ENCODE peak calls at places on chromosomes 1 and 21, in five cellular contexts. One of them, this sample, is unnamed.

GRCh38 chr1:160260436-160261382 is 1.6 kb downstream of the DCAF8 start:
- DNase-seq in mucosa of descending colon: no peak
- DNase-seq in right atrium auricular region: no peak
- DNase-seq in tibial nerve: no peak
- DNase-seq in cardiac muscle cell: peak; percentile 39
- DNase-seq in this sample: no peak

GRCh38 chr1:21337459-21337930 is 47.2 kb upstream of the ECE1 start:
- DNase-seq in cardiac muscle cell: no peak
- DNase-seq in mucosa of descending colon: no peak
- DNase-seq in right atrium auricular region: no peak
- DNase-seq in tibial nerve: no peak
- DNase-seq in this sample: no peak

GRCh38 chr1:203381151-203381751 is 30.3 kb upstream of the FMOD start:
- DNase-seq in cardiac muscle cell: no peak
- DNase-seq in tibial nerve: no peak
- DNase-seq in mucosa of descending colon: no peak
- DNase-seq in right atrium auricular region: no peak
- DNase-seq in this sample: no peak

GRCh38 chr1:112267929-112268328 is 128.1 kb upstream of the CTTNBP2NL start:
- DNase-seq in right atrium auricular region: no peak
- DNase-seq in tibial nerve: no peak
- DNase-seq in mucosa of descending colon: no peak
- DNase-seq in cardiac muscle cell: no peak
- DNase-seq in this sample: peak; percentile 28

GRCh38 chr1:2198571-2198970 is 4.0 kb upstream of the FAAP20 start:
- DNase-seq in right atrium auricular region: no peak
- DNase-seq in cardiac muscle cell: no peak
- DNase-seq in mucosa of descending colon: peak; percentile 85
- DNase-seq in tibial nerve: no peak
- DNase-seq in this sample: peak; percentile 83

GRCh38 chr1:223153177-223154119 is 10.4 kb upstream of the TLR5 start:
- DNase-seq in tibial nerve: no peak
- DNase-seq in mucosa of descending colon: no peak
- DNase-seq in cardiac muscle cell: peak; percentile 49
- DNase-seq in right atrium auricular region: no peak
- DNase-seq in this sample: no peak

GRCh38 chr1:14599787-14600186 is 1.3 kb downstream of the KAZN start:
- DNase-seq in right atrium auricular region: no peak
- DNase-seq in mucosa of descending colon: no peak
- DNase-seq in tibial nerve: no peak
- DNase-seq in cardiac muscle cell: no peak
- DNase-seq in this sample: no peak

GRCh38 chr1:161092621-161093028 is 3.3 kb upstream of the NECTIN4 start:
- DNase-seq in mucosa of descending colon: no peak
- DNase-seq in tibial nerve: no peak
- DNase-seq in right atrium auricular region: no peak
- DNase-seq in cardiac muscle cell: no peak
- DNase-seq in this sample: no peak

GRCh38 chr1:54407957-54408700 is 1.9 kb upstream of the SSBP3 start:
- DNase-seq in mucosa of descending colon: no peak
- DNase-seq in right atrium auricular region: no peak
- DNase-seq in tibial nerve: no peak
- DNase-seq in cardiac muscle cell: no peak
- DNase-seq in this sample: peak; percentile 57

GRCh38 chr1:193592325-193592724 is 405.9 kb upstream of the B3GALT2 start:
- DNase-seq in tibial nerve: no peak
- DNase-seq in mucosa of descending colon: no peak
- DNase-seq in cardiac muscle cell: no peak
- DNase-seq in right atrium auricular region: no peak
- DNase-seq in this sample: no peak

GRCh38 chr1:225824522-225824921 is 14.6 kb downstream of the EPHX1 start:
- DNase-seq in tibial nerve: no peak
- DNase-seq in right atrium auricular region: no peak
- DNase-seq in mucosa of descending colon: no peak
- DNase-seq in cardiac muscle cell: no peak
- DNase-seq in this sample: peak; percentile 46

GRCh38 chr1:155060736-155061135 is 2.8 kb upstream of the EFNA4 start:
- DNase-seq in mucosa of descending colon: no peak
- DNase-seq in right atrium auricular region: no peak
- DNase-seq in cardiac muscle cell: no peak
- DNase-seq in tibial nerve: no peak
- DNase-seq in this sample: no peak

GRCh38 chr1:15703562-15703961 is 19.4 kb downstream of the PLEKHM2 start:
- DNase-seq in right atrium auricular region: peak; percentile 86
- DNase-seq in cardiac muscle cell: peak; percentile 55
- DNase-seq in tibial nerve: peak; percentile 60
- DNase-seq in mucosa of descending colon: peak; percentile 70
- DNase-seq in this sample: peak; percentile 63

GRCh38 chr1:40825430-40825778 is 36.8 kb downstream of the CITED4 start:
- DNase-seq in tibial nerve: no peak
- DNase-seq in right atrium auricular region: no peak
- DNase-seq in mucosa of descending colon: no peak
- DNase-seq in cardiac muscle cell: no peak
- DNase-seq in this sample: no peak

GRCh38 chr1:209565759-209566678 is 17.5 kb upstream of the CAMK1G start:
- DNase-seq in tibial nerve: peak; percentile 71
- DNase-seq in mucosa of descending colon: peak; percentile 58
- DNase-seq in right atrium auricular region: peak; percentile 82
- DNase-seq in cardiac muscle cell: peak; percentile 94
- DNase-seq in this sample: peak; percentile 87

GRCh38 chr1:182957902-182958395 is 5.0 kb upstream of the SHCBP1L start:
- DNase-seq in mucosa of descending colon: no peak
- DNase-seq in tibial nerve: no peak
- DNase-seq in cardiac muscle cell: no peak
- DNase-seq in right atrium auricular region: no peak
- DNase-seq in this sample: no peak

GRCh38 chr1:167305059-167305704 is 84.5 kb downstream of the POU2F1 start:
- DNase-seq in tibial nerve: no peak
- DNase-seq in mucosa of descending colon: peak; percentile 29
- DNase-seq in right atrium auricular region: no peak
- DNase-seq in cardiac muscle cell: no peak
- DNase-seq in this sample: no peak

GRCh38 chr1:170461362-170461761 is 70.6 kb upstream of the GORAB start:
- DNase-seq in mucosa of descending colon: no peak
- DNase-seq in cardiac muscle cell: no peak
- DNase-seq in tibial nerve: no peak
- DNase-seq in right atrium auricular region: no peak
- DNase-seq in this sample: no peak

GRCh38 chr1:228307218-228308023 is 99.2 kb downstream of the TRIM11 start:
- DNase-seq in cardiac muscle cell: no peak
- DNase-seq in tibial nerve: no peak
- DNase-seq in right atrium auricular region: peak; percentile 48
- DNase-seq in mucosa of descending colon: no peak
- DNase-seq in this sample: peak; percentile 8

GRCh38 chr1:229199261-229199850 is 71.6 kb upstream of the RAB4A start:
- DNase-seq in cardiac muscle cell: no peak
- DNase-seq in tibial nerve: no peak
- DNase-seq in right atrium auricular region: no peak
- DNase-seq in mucosa of descending colon: no peak
- DNase-seq in this sample: no peak

GRCh38 chr1:14666376-14666775 is 67.9 kb downstream of the KAZN start:
- DNase-seq in cardiac muscle cell: no peak
- DNase-seq in right atrium auricular region: no peak
- DNase-seq in tibial nerve: no peak
- DNase-seq in mucosa of descending colon: no peak
- DNase-seq in this sample: no peak

GRCh38 chr1:178020968-178021640 is 51.2 kb upstream of the SEC16B start:
- DNase-seq in right atrium auricular region: no peak
- DNase-seq in tibial nerve: no peak
- DNase-seq in mucosa of descending colon: no peak
- DNase-seq in cardiac muscle cell: no peak
- DNase-seq in this sample: no peak

GRCh38 chr1:162541619-162542141 is 19.8 kb upstream of the UAP1 start:
- DNase-seq in tibial nerve: no peak
- DNase-seq in right atrium auricular region: peak; percentile 88
- DNase-seq in cardiac muscle cell: no peak
- DNase-seq in mucosa of descending colon: no peak
- DNase-seq in this sample: peak; percentile 17

GRCh38 chr1:245493029-245493428 is 338.2 kb downstream of the KIF26B start:
- DNase-seq in tibial nerve: no peak
- DNase-seq in cardiac muscle cell: no peak
- DNase-seq in right atrium auricular region: no peak
- DNase-seq in mucosa of descending colon: no peak
- DNase-seq in this sample: no peak

GRCh38 chr1:245489838-245490237 is 335.1 kb downstream of the KIF26B start:
- DNase-seq in mucosa of descending colon: no peak
- DNase-seq in tibial nerve: no peak
- DNase-seq in right atrium auricular region: no peak
- DNase-seq in cardiac muscle cell: no peak
- DNase-seq in this sample: no peak

GRCh38 chr1:245485996-245486395 is 331.2 kb downstream of the KIF26B start:
- DNase-seq in cardiac muscle cell: no peak
- DNase-seq in tibial nerve: no peak
- DNase-seq in mucosa of descending colon: no peak
- DNase-seq in right atrium auricular region: no peak
- DNase-seq in this sample: no peak

GRCh38 chr1:245484176-245484575 is 329.4 kb downstream of the KIF26B start:
- DNase-seq in mucosa of descending colon: no peak
- DNase-seq in right atrium auricular region: no peak
- DNase-seq in cardiac muscle cell: peak; percentile 57
- DNase-seq in tibial nerve: no peak
- DNase-seq in this sample: no peak

GRCh38 chr1:245488346-245489110 is 333.7 kb downstream of the KIF26B start:
- DNase-seq in tibial nerve: no peak
- DNase-seq in right atrium auricular region: no peak
- DNase-seq in cardiac muscle cell: no peak
- DNase-seq in mucosa of descending colon: no peak
- DNase-seq in this sample: no peak
- H3K36me3 ChIP-seq in tibial nerve: no peaks in the 10 kb centered on the region
- H3K36me3 ChIP-seq in right atrium auricular region: no peaks in the 10 kb centered on the region
- H3K36me3 ChIP-seq in cardiac muscle cell: peaks cover 3% of the 10 kb centered on the region
- H3K36me3 ChIP-seq in mucosa of descending colon: no peaks in the 10 kb centered on the region
- H3K36me3 ChIP-seq in this sample: no peaks in the 10 kb centered on the region

GRCh38 chr1:218347316-218347712 is 2.2 kb downstream of the TGFB2 start:
- DNase-seq in right atrium auricular region: no peak
- DNase-seq in cardiac muscle cell: peak; percentile 45
- DNase-seq in mucosa of descending colon: no peak
- DNase-seq in tibial nerve: no peak
- DNase-seq in this sample: peak; percentile 8

GRCh38 chr1:218347713-218348627 is 2.8 kb downstream of the TGFB2 start:
- DNase-seq in cardiac muscle cell: peak; percentile 78
- DNase-seq in right atrium auricular region: no peak
- DNase-seq in mucosa of descending colon: no peak
- DNase-seq in tibial nerve: no peak
- DNase-seq in this sample: no peak

GRCh38 chr1:218349365-218350021 is 4.4 kb downstream of the TGFB2 start:
- DNase-seq in cardiac muscle cell: no peak
- DNase-seq in tibial nerve: no peak
- DNase-seq in right atrium auricular region: no peak
- DNase-seq in mucosa of descending colon: no peak
- DNase-seq in this sample: no peak

GRCh38 chr1:218350022-218350525 is 4.9 kb downstream of the TGFB2 start:
- DNase-seq in tibial nerve: no peak
- DNase-seq in cardiac muscle cell: no peak
- DNase-seq in mucosa of descending colon: no peak
- DNase-seq in right atrium auricular region: no peak
- DNase-seq in this sample: no peak

DNA sequence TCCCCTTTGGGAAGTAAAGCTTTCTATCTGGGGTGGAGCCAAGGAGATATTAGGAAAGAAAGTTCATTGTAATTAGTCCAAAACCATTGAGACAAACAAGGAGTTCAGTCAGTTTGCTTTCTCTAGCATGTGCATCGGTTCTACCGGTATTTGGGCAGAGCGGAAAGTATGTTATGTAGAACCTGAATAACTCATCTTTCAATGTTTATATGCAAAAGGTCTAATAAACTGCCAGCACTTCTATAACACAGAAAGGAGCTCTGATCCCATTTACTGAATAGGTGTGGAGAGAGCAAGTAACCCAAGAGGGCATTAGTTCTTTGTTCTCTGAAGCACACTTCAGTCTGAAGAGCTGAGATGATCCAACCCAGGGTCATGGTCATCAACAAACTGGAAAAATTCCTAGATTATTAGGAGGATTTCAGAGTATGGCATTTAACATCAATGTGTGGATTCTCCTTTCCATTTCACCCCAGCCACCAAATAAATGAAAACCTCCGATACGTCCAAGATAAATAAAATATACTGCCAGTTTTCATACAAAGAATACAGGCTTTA is 3.6 kb downstream of the TGFB2 start:
- DNase-seq in cardiac muscle cell: no peak
- DNase-seq in tibial nerve: no peak
- DNase-seq in mucosa of descending colon: no peak
- DNase-seq in right atrium auricular region: no peak
- DNase-seq in this sample: no peak
- H3K4me3 ChIP-seq in cardiac muscle cell: peak overlapping the region; percentile 94
- H3K4me3 ChIP-seq in tibial nerve: peak overlapping the region; percentile 14
- H3K4me3 ChIP-seq in mucosa of descending colon: no peak overlapping the region
- H3K4me3 ChIP-seq in right atrium auricular region: peak overlapping the region; percentile 63
- H3K4me3 ChIP-seq in this sample: no peak overlapping the region

DNA sequence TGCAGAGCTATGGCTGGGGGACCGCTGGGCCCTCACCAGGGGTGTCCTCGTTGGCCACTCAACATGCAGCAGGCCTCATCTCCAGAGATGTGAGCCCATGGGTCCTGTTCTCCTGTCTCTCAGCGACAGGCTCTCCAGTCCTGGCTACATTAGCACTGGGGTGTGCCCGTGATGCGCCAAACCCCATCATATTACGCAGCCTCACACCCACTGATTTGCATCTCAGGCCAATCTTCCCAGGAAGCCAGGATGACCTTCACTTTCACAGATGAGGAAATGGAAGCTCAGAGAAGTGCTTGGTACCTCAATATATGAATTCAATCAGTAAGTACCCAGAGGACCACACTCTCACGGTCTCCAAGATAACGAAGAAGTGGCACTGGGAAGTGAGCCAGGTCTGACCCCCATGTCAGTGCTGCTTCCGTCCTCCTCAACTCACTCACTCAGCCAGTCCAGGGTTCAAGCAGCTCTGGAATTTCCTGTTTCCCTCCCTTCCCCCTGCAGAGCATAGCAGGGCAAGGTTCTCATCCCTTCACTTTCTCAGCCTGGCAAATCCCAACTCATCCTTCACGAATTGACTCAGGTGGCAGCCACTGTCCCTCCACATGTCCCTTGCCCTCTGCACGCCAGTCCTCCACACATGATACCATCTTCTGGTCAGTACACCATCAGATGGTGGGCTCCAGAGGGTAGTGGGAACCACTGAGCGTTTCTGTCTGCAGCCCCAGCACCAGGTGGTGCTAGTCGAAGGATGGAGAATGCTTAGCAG is 28.9 kb upstream of the EVA1B start:
- DNase-seq in right atrium auricular region: no peak
- DNase-seq in cardiac muscle cell: peak; percentile 31
- DNase-seq in tibial nerve: no peak
- DNase-seq in mucosa of descending colon: no peak
- DNase-seq in this sample: no peak
- TF ChIP-seq CTCF in right atrium auricular region: no peak
- TF ChIP-seq CTCF in cardiac muscle cell: peak; percentile 21
- TF ChIP-seq CTCF in tibial nerve: no peak
- TF ChIP-seq CTCF in mucosa of descending colon: no peak
- TF ChIP-seq CTCF in this sample: no peak

DNA sequence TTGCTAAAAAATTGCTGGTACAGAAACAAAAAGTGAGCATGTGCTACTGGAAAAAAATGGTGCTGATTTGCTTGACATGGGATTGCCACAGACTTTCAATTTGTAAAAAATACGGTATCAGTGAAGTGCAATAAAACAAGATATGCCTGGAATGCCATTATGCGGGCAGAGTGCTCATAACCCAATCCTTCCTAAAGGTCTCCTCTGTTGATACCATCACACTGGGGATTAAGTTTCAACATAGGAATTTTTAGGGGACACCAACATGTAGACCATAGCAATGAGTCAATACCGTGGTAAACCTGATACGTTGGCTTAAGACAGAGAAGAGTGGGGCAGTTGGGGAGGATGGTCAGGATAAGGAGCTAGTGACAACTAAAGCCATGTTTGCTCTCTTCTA is 20.5 kb downstream of the MX1 start:
- DNase-seq in cardiac muscle cell: no peak
- DNase-seq in tibial nerve: no peak
- DNase-seq in mucosa of descending colon: no peak
- DNase-seq in right atrium auricular region: no peak
- DNase-seq in this sample: no peak
- H3K36me3 ChIP-seq in cardiac muscle cell: no peaks in the 10 kb centered on the region
- H3K36me3 ChIP-seq in tibial nerve: peaks cover 98% of the 10 kb centered on the region
- H3K36me3 ChIP-seq in mucosa of descending colon: no peaks in the 10 kb centered on the region
- H3K36me3 ChIP-seq in right atrium auricular region: peaks cover 19% of the 10 kb centered on the region
- H3K36me3 ChIP-seq in this sample: no peaks in the 10 kb centered on the region

This sample was measured in body of pancreas.